ENCODE peak calls at places on chromosomes 4 and X, in nine cellular contexts. Y, V, H, D, T, L, G, Q and K are unnamed samples.

GRCh38 chrX:103918050-103918449 is 44.4 kb upstream of the TMSB15B start:
- DNase-seq in Y (peak; percentile 31), V (peak; percentile 41), H (peak; percentile 70), D (peak; percentile 36), T (peak; percentile 32), L (peak; percentile 40), G (peak; percentile 46), Q (no peak), K (peak; percentile 59)

GRCh38 chrX:56728752-56729151 is 291 bp upstream of the NBDY start:
- DNase-seq in Y (peak; percentile 21), V (peak; percentile 8), H (peak; percentile 14), D (peak; percentile 39), T (no peak), L (no peak), G (no peak), Q (no peak), K (no peak)

GRCh38 chr4:80361329-80361900 is 25.9 kb downstream of the CFAP299 start:
- DNase-seq in Y (no peak), V (no peak), H (no peak), D (peak; percentile 41), T (no peak), L (peak; percentile 10), G (no peak), Q (no peak), K (no peak)

GRCh38 chr4:122826000-122826595 is 533 bp upstream of the FGF2 start:
- DNase-seq in Y (no peak), V (peak; percentile 14), H (no peak), D (no peak), T (no peak), L (no peak), G (no peak), Q (no peak), K (no peak)

GRCh38 chrX:129773649-129774458 is 5.9 kb upstream of the SASH3 start:
- DNase-seq in Y (no peak), V (no peak), H (no peak), D (no peak), T (no peak), L (no peak), G (no peak), Q (no peak), K (peak; percentile 21)

GRCh38 chr4:131370846-131371245 is 1778.2 kb upstream of the PCDH10 start:
- DNase-seq in Y (no peak), V (no peak), H (no peak), D (no peak), T (no peak), L (no peak), G (no peak), Q (no peak), K (no peak)

GRCh38 chrX:1661922-1662221 is 47.0 kb downstream of the ASMT start:
- DNase-seq in Y (no peak), V (no peak), H (no peak), D (no peak), T (no peak), L (no peak), G (no peak), Q (no peak), K (no peak)

GRCh38 chr4:57442834-57443291 is 332.7 kb upstream of the IGFBP7 start:
- DNase-seq in Y (peak; percentile 65), V (peak; percentile 41), H (peak; percentile 74), D (no peak), T (peak; percentile 24), L (no peak), G (no peak), Q (no peak), K (peak; percentile 61)

GRCh38 chr4:112739442-112739841 is 102.5 kb downstream of the LARP7 start:
- DNase-seq in Y (no peak), V (no peak), H (no peak), D (no peak), T (no peak), L (no peak), G (no peak), Q (no peak), K (no peak)

GRCh38 chrX:32116047-32116446 is 1044.2 kb upstream of the FTHL17 start:
- DNase-seq in Y (no peak), V (peak; percentile 1), H (no peak), D (no peak), T (no peak), L (no peak), G (no peak), Q (no peak), K (no peak)

GRCh38 chr4:65552071-65552470 is 118.2 kb downstream of the EPHA5 start:
- DNase-seq in Y (no peak), V (no peak), H (no peak), D (no peak), T (no peak), L (no peak), G (no peak), Q (no peak), K (no peak)

GRCh38 chr4:180636696-180637095 is 1606.5 kb upstream of the TENM3 start:
- DNase-seq in Y (no peak), V (no peak), H (no peak), D (no peak), T (no peak), L (no peak), G (no peak), Q (no peak), K (no peak)